ENCODE peak calls at places on chromosomes 7 and 10, in five cellular contexts. O is PC-3, H is WTC11, T is cardiac muscle cell, I is transverse colon. A is an unnamed sample.

GRCh38 chr7:139389091-139389490 is 29.4 kb downstream of the LUC7L2 start:
- DNase-seq in O (no peak), H (no peak), T (no peak), I (no peak), A (no peak)

GRCh38 chr7:23347682-23348180 is 48.6 kb downstream of the MALSU1 start:
- DNase-seq in O (peak), H (no peak), T (peak), I (no peak), A (peak)

GRCh38 chr10:58781873-58782488 is 269.3 kb downstream of the BICC1 start:
- DNase-seq in O (peak), H (no peak), T (peak), I (no peak), A (peak)

GRCh38 chr7:127893547-127893946 is 137.7 kb downstream of the LRRC4 start:
- DNase-seq in O (no peak), H (no peak), T (no peak), I (no peak), A (no peak)

GRCh38 chr10:123126246-123126645 is 9.5 kb upstream of the HMX3 start:
- DNase-seq in O (no peak), H (no peak), T (no peak), I (no peak), A (no peak)

GRCh38 chr10:132711618-132712051 is 74.3 kb downstream of the NKX6-2 start:
- DNase-seq in O (no peak), H (no peak), T (no peak), I (no peak), A (no peak)

GRCh38 chr7:103880201-103880600 is 109.3 kb downstream of the RELN start:
- DNase-seq in O (no peak), H (no peak), T (no peak), I (no peak), A (no peak)

GRCh38 chr10:96456296-96456840 is 57.4 kb downstream of the TLL2 start:
- DNase-seq in O (no peak), H (no peak), T (no peak), I (no peak), A (no peak)

GRCh38 chr7:40584667-40585433 is 450.0 kb downstream of the SUGCT start:
- DNase-seq in O (peak), H (no peak), T (no peak), I (no peak), A (no peak)

GRCh38 chr7:47375590-47375989 is 206.3 kb downstream of the TNS3 start:
- DNase-seq in O (no peak), H (no peak), T (peak), I (no peak), A (no peak)

GRCh38 chr10:116038259-116038658 is 234.7 kb downstream of the GFRA1 start:
- DNase-seq in O (no peak), H (no peak), T (peak), I (peak), A (no peak)

GRCh38 chr10:128103229-128103714 is 23.0 kb downstream of the MKI67 start:
- DNase-seq in O (no peak), H (no peak), T (no peak), I (no peak), A (no peak)

GRCh38 chr7:88321694-88322093 is 15.0 kb upstream of the STEAP4 start:
- DNase-seq in O (no peak), H (no peak), T (no peak), I (no peak), A (no peak)

GRCh38 chr10:125698599-125698998 is 15.6 kb upstream of the TEX36 start:
- DNase-seq in O (no peak), H (no peak), T (no peak), I (no peak), A (no peak)

GRCh38 chr10:125699562-125700143 is 16.7 kb upstream of the TEX36 start:
- DNase-seq in O (no peak), H (no peak), T (no peak), I (no peak), A (no peak)

GRCh38 chr10:125694874-125695273 is 11.9 kb upstream of the TEX36 start:
- DNase-seq in O (peak), H (no peak), T (peak), I (no peak), A (no peak)

DNA sequence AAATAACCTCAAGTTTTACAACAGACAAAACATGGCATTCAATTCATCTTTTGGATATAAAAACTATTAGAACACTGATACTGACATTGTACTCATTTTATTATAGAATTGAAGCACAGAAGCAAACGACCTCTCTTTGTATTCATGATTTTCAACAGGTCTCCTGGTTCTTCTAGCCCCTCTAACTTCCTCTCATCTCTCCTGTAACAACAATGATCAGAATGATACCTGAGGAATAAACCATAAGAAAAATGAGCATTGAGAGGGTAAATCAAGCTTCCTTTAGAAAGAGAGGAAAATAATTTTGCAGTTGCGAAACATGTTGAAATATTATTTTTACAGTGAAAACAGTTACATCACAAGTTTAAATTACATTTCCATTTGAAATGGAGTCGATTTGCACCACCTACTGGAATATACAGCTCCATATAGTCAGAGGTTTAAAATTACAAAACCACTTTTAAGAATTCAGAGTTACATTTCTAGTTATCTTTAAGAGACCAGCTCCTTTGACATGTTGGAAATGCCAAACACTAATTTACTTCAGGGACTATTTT is 17.5 kb upstream of the TEX36 start:
- DNase-seq in O (peak), H (no peak), T (peak), I (no peak), A (no peak)
- TF ChIP-seq CTCF in O (peak), H (no peak), T (peak), I (no peak), A (no peak)

GRCh38 chr7:149625339-149625946 is 127.8 kb upstream of the ZNF746 start:
- DNase-seq in O (peak), H (peak), T (peak), I (peak), A (peak)
- TF ChIP-seq CTCF in O (peak), H (peak), T (peak), I (peak), A (peak)

GRCh38 chr10:3476640-3477448 is 304.3 kb upstream of the PITRM1 start:
- DNase-seq in O (no peak), H (no peak), T (no peak), I (no peak), A (no peak)

GRCh38 chr10:3474266-3474665 is 301.7 kb upstream of the PITRM1 start:
- DNase-seq in O (no peak), H (no peak), T (no peak), I (no peak), A (no peak)

GRCh38 chr10:3477683-3478082 is 305.1 kb upstream of the PITRM1 start:
- DNase-seq in O (peak), H (no peak), T (peak), I (no peak), A (no peak)

GRCh38 chr10:3475367-3475766 is 302.8 kb upstream of the PITRM1 start:
- DNase-seq in O (no peak), H (no peak), T (no peak), I (no peak), A (no peak)

DNA sequence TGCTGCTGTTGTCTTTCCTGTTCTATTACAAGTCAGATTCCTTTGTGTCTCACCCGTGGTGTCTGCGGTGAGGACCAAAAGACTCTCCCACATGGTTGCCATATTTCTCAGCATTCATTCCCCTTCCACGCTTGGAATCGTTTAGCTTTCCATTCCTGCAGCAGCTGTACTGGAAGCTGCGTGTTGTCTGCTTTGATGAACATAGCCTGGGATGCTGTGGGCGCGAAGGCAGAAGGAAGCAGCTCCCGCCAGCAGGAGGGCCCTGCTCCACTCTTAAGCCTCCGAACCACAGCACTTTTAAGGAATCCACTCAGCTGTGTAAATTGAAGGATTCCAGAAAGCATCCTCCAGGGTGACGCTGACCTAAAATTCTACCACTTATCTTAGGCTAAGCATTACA is 303.6 kb upstream of the PITRM1 start:
- DNase-seq in O (no peak), H (no peak), T (no peak), I (no peak), A (no peak)
- TF ChIP-seq CTCF in O (no peak), H (no peak), T (no peak), I (no peak), A (no peak)

GRCh38 chr7:154911411-154911810 is 91.5 kb downstream of the PAXIP1 start:
- DNase-seq in O (no peak), H (no peak), T (no peak), I (no peak), A (no peak)
- TF ChIP-seq CTCF in O (no peak), H (no peak), T (no peak), I (no peak), A (no peak)

DNA sequence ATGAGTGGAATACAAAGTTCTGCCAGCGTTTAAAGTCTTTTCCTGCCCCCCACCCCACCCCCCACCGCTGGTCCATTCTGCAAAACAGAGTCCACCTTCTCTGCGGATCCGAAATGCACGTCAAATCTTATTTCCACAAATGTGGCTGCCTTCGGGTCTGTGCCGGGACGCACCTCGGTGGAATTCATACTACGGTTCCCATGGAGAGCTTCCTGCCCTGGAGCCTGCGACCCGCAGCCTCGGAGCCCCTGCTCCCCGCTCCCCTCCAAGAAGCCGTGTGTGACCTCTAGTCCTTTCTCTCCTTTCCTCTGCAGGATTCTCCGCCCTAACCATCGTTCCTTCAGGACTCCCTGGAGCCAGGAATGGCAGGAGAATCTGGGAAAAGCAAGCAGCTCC is 12.5 kb upstream of the CALML5 start:
- DNase-seq in O (no peak), H (no peak), T (no peak), I (no peak), A (no peak)
- TF ChIP-seq CTCF in O (no peak), H (no peak), T (no peak), I (no peak), A (no peak)

DNA sequence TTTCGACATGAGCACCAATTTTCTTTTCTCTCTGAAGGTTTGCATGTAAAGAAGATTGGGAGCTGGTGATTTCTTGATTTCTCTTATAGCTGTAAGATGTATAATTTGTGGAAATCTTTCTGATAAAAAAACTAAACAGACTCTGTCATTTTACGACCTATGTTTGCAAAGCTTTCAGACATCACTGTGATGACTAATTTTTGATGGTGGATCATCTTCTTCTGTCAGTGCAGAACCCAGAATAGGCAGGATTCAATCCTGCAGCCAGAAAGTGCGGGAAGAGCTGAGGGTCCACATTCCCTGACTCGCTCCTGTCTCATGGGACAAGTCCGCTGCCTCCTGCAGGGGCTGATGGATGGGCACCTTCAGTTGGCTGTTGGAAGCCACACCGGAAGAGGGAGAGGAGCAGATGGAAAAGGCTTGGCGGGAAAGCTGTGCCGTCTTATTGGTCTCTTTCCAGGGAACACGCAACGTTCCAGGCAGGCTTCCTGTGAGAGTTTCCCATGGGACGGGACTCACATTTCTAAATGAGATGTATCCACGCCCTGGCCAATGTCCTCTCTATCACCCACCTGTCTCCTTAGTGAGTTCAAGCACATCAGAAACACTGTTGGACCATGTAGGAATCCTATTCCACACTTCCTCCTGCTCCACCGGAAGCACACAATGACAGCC is 186.9 kb downstream of the PRPF18 start:
- DNase-seq in O (peak), H (no peak), T (no peak), I (no peak), A (no peak)
- TF ChIP-seq CTCF in O (no peak), H (no peak), T (no peak), I (no peak), A (no peak)

DNA sequence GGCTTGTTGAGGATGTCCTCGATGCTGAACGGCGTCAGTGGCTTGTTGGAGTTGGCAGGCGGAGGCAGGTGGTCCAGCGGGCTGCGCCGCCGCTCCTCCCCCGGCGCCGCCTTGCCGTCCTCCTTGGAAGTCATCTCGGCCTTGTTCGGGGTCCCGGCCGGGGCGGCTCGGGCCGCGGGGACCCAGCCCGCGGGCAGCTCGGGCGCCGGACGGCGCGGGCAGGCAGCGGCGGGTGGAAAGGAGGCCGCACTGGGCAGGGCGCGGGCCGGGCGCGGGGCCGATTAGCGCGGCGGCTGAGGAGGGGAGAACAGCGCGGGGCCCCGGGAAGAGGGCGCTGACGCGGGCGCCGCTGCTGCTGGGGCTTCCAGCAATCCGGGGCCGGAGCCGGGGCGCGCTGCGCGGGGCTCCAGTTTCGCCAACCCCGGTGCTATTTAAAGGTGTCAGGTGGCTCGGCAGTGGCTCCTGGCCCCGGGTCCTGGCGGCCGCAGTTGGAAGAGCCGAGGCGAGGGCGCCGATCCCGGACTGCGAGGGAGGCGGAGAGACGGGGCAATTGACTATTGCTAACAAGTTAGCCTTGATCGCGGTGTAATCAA is 485 bp downstream of the LBX1 start:
- DNase-seq in O (no peak), H (peak), T (no peak), I (no peak), A (no peak)
- TF ChIP-seq CTCF in O (no peak), H (no peak), T (no peak), I (no peak), A (no peak)

DNA sequence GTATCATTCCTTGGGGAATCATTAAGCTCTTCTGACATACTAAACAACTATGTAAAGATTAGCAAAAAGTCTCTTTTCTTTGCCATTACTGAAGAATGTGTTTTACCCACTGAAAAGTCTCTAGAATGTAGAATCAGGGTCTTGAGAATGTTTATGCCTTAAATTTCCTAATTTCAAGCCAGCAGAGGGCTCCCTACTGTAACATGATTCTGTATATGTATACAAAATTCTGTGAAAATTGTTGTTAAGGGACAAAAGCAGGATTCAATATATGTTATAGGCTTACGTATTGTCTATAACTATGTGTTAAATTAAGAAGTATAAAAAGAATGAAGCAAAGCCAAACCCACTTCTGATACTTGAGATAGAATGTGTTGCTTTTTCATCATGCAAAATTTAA is 296.9 kb upstream of the DGKB start:
- DNase-seq in O (peak), H (no peak), T (peak), I (no peak), A (no peak)
- TF ChIP-seq CTCF in O (peak), H (no peak), T (peak), I (no peak), A (peak)

GRCh38 chr10:64041989-64042490 is 520.8 kb downstream of the REEP3 start:
- DNase-seq in O (no peak), H (no peak), T (no peak), I (no peak), A (no peak)

GRCh38 chr10:64044098-64044497 is 522.9 kb downstream of the REEP3 start:
- DNase-seq in O (no peak), H (no peak), T (no peak), I (no peak), A (no peak)

GRCh38 chr10:64038097-64038496 is 516.9 kb downstream of the REEP3 start:
- DNase-seq in O (no peak), H (no peak), T (no peak), I (no peak), A (no peak)

GRCh38 chr10:64039208-64039607 is 518.0 kb downstream of the REEP3 start:
- DNase-seq in O (no peak), H (no peak), T (no peak), I (no peak), A (no peak)

DNA sequence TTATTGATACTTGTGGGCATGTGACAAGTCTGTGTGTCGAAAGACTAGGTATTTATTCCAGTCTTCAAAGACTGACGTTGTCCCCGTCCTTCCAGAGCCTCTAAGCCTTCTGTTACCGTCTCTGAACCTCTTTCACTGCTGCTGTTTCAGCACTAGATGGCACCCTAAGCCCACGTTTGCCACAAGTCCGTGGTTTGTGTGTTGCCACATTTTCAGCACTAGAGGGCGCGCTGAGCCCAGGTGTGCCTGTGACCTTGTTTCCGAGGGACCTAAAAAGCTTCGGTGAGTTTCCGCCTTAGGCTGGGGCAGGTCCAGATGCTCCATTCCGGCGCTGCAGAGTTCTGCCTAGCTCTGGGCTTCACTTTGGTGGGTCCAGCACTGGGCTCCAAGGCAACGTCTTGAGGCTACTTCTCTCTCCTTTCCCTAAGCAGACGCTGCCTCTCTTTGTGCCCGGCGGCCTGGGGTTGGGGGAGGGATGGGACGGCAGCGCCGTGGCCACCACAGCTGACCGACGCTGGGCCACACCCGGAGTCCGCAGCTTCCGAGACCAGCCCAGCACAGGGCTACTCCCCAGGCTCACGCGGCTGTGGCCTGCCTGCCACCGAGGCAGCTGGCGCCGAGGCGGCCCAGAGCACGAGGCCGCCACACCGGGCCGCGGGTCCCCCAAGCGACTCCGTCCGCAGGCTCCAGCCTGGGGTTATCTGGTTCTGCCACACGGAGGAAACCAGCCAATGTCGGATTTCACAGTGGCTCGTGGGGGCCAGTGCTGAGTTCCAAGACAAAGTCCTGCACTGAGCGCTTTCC is 520.2 kb downstream of the REEP3 start:
- DNase-seq in O (peak), H (peak), T (peak), I (peak), A (peak)
- TF ChIP-seq CTCF in O (peak), H (peak), T (peak), I (peak), A (peak)